ENCODE peak calls at places on chromosome 19, in nine cellular contexts. Q is lower lobe of right lung; S is stimulated activated CD4-positive, alpha-beta T cell treated with anti-CD3 and anti-CD28 coated beads, TNF-alpha, amount 100 ng/mL, for 1 hour; K is activated CD4-positive, alpha-beta T cell treated with anti-CD3 and anti-CD28 coated beads for 48 hours; B is astrocyte of the spinal cord; D is caudate nucleus; F is pulmonary artery endothelial cell; N is frontal cortex; X is CD8-positive, alpha-beta memory T cell. E is an unnamed sample.

GRCh38 chr19:2213799-2214198 is 22.3 kb downstream of the PLEKHJ1 start:
- DNase-seq in Q (no peak), S (no peak), K (no peak), B (no peak), D (peak), F (no peak), N (no peak), X (no peak), E (peak)

GRCh38 chr19:4730740-4731171 is 7.1 kb upstream of the DPP9 start:
- DNase-seq in Q (no peak), S (no peak), K (peak), B (no peak), D (no peak), F (no peak), N (no peak), X (peak), E (no peak)

GRCh38 chr19:36140289-36141038 is 598 bp downstream of the CAPNS1 start:
- DNase-seq in Q (peak), S (no peak), K (peak), B (peak), D (peak), F (no peak), N (peak), X (no peak), E (peak)

GRCh38 chr19:4916292-4917082 is 7.2 kb downstream of the UHRF1 start:
- DNase-seq in Q (no peak), S (no peak), K (peak), B (no peak), D (no peak), F (no peak), N (no peak), X (peak), E (no peak)

GRCh38 chr19:55160128-55160985 is 2.8 kb upstream of the TNNI3 start:
- DNase-seq in Q (peak), S (peak), K (peak), B (peak), D (peak), F (peak), N (peak), X (peak), E (peak)

GRCh38 chr19:1027020-1027952 is 878 bp downstream of the CNN2 start:
- DNase-seq in Q (no peak), S (no peak), K (peak), B (no peak), D (no peak), F (no peak), N (no peak), X (no peak), E (no peak)

GRCh38 chr19:20078696-20079095 is 896 bp downstream of the ZNF90 start:
- DNase-seq in Q (peak), S (no peak), K (peak), B (peak), D (peak), F (no peak), N (no peak), X (no peak), E (no peak)

GRCh38 chr19:7459773-7460172 is 29.1 kb downstream of the PEX11G start:
- DNase-seq in Q (no peak), S (no peak), K (no peak), B (no peak), D (no peak), F (no peak), N (no peak), X (no peak), E (no peak)

GRCh38 chr19:49145485-49146407 is 9.4 kb downstream of the HRC start:
- DNase-seq in Q (peak), S (no peak), K (peak), B (peak), D (peak), F (no peak), N (peak), X (peak), E (peak)

GRCh38 chr19:39846678-39847486 is 703 bp upstream of the FBL start:
- DNase-seq in Q (no peak), S (no peak), K (no peak), B (no peak), D (no peak), F (no peak), N (no peak), X (no peak), E (no peak)

GRCh38 chr19:13018037-13018914 is 23.0 kb downstream of the NFIX start:
- DNase-seq in Q (no peak), S (no peak), K (no peak), B (peak), D (peak), F (no peak), N (no peak), X (no peak), E (no peak)

GRCh38 chr19:12668937-12669271 is 2.3 kb downstream of the WDR83 start:
- DNase-seq in Q (peak), S (no peak), K (peak), B (peak), D (peak), F (no peak), N (peak), X (peak), E (no peak)

GRCh38 chr19:48963371-48964204 is 1.5 kb upstream of the FTL start:
- DNase-seq in Q (peak), S (no peak), K (peak), B (peak), D (peak), F (no peak), N (peak), X (peak), E (peak)

GRCh38 chr19:47402504-47402903 is 16.8 kb downstream of the MEIS3 start:
- DNase-seq in Q (no peak), S (no peak), K (no peak), B (no peak), D (no peak), F (no peak), N (no peak), X (no peak), E (no peak)

GRCh38 chr19:50647879-50648615 is 1.2 kb upstream of the C19orf81 start:
- DNase-seq in Q (no peak), S (no peak), K (no peak), B (no peak), D (no peak), F (no peak), N (no peak), X (no peak), E (no peak)

GRCh38 chr19:10001899-10002298 is 8.4 kb downstream of the COL5A3 start:
- DNase-seq in Q (no peak), S (no peak), K (peak), B (no peak), D (no peak), F (no peak), N (peak), X (no peak), E (no peak)

GRCh38 chr19:16869331-16869972 is 19.3 kb upstream of the F2RL3 start:
- DNase-seq in Q (no peak), S (no peak), K (no peak), B (no peak), D (no peak), F (no peak), N (no peak), X (no peak), E (no peak)

GRCh38 chr19:48844472-48844871 is 8.2 kb upstream of the HSD17B14 start:
- DNase-seq in Q (no peak), S (no peak), K (peak), B (peak), D (no peak), F (no peak), N (no peak), X (no peak), E (no peak)

GRCh38 chr19:4513248-4513647 is 5.0 kb downstream of the PLIN4 start:
- DNase-seq in Q (no peak), S (no peak), K (no peak), B (no peak), D (no peak), F (no peak), N (no peak), X (no peak), E (no peak)

GRCh38 chr19:47509973-47510372 is 4.9 kb downstream of the NAPA start:
- DNase-seq in Q (no peak), S (no peak), K (no peak), B (no peak), D (peak), F (no peak), N (no peak), X (no peak), E (no peak)

GRCh38 chr19:3034194-3034844 is 5.2 kb upstream of the TLE2 start:
- DNase-seq in Q (no peak), S (no peak), K (no peak), B (peak), D (no peak), F (no peak), N (no peak), X (no peak), E (no peak)

GRCh38 chr19:5743640-5744039 is 23.2 kb downstream of the CATSPERD start:
- DNase-seq in Q (no peak), S (no peak), K (no peak), B (no peak), D (no peak), F (no peak), N (no peak), X (no peak), E (no peak)

GRCh38 chr19:2035590-2035991 is 15.5 kb downstream of the MKNK2 start:
- DNase-seq in Q (peak), S (no peak), K (peak), B (no peak), D (no peak), F (no peak), N (no peak), X (no peak), E (no peak)

GRCh38 chr19:35033067-35034004 is 3.1 kb downstream of the SCN1B start:
- DNase-seq in Q (no peak), S (no peak), K (no peak), B (no peak), D (no peak), F (no peak), N (no peak), X (no peak), E (no peak)

GRCh38 chr19:10402441-10403038 is 802 bp downstream of the CDC37 start:
- DNase-seq in Q (peak), S (no peak), K (no peak), B (no peak), D (no peak), F (peak), N (no peak), X (peak), E (no peak)

GRCh38 chr19:18790566-18791314 is at the start of gene COMP:
- DNase-seq in Q (no peak), S (no peak), K (no peak), B (no peak), D (no peak), F (no peak), N (no peak), X (no peak), E (no peak)

GRCh38 chr19:57978586-57979289 is 4.4 kb upstream of the C19orf18 start:
- DNase-seq in Q (no peak), S (no peak), K (no peak), B (peak), D (no peak), F (no peak), N (no peak), X (no peak), E (no peak)

GRCh38 chr19:1856698-1857603 is 6.4 kb downstream of the KLF16 start:
- DNase-seq in Q (peak), S (no peak), K (peak), B (peak), D (peak), F (no peak), N (peak), X (peak), E (no peak)

GRCh38 chr19:45630463-45630862 is 8.7 kb downstream of the EML2 start:
- DNase-seq in Q (no peak), S (no peak), K (peak), B (peak), D (no peak), F (peak), N (no peak), X (no peak), E (no peak)

GRCh38 chr19:51211833-51212232 is 13.0 kb upstream of the CD33 start:
- DNase-seq in Q (no peak), S (no peak), K (no peak), B (no peak), D (no peak), F (no peak), N (no peak), X (no peak), E (no peak)

GRCh38 chr19:46423194-46423593 is 5.5 kb downstream of the PNMA8C start:
- DNase-seq in Q (peak), S (no peak), K (no peak), B (no peak), D (no peak), F (no peak), N (no peak), X (no peak), E (no peak)

GRCh38 chr19:15173746-15174404 is 26.9 kb downstream of the NOTCH3 start:
- DNase-seq in Q (no peak), S (no peak), K (no peak), B (no peak), D (no peak), F (no peak), N (no peak), X (no peak), E (no peak)

GRCh38 chr19:29429581-29429980 is 96.2 kb upstream of the VSTM2B start:
- DNase-seq in Q (no peak), S (no peak), K (no peak), B (no peak), D (no peak), F (no peak), N (no peak), X (no peak), E (no peak)

E was measured in SHP77.